ENCODE peak calls at places on chromosomes 6 and 20, in five cellular contexts. P is HCT116, F is SK-N-SH, N is HepG2, Y is A549. D is an unnamed sample.

GRCh38 chr20:34891166-34892062 is 15.0 kb downstream of the ACSS2 start:
- DNase-seq in Y (no peak), N (no peak), F (no peak), P (peak; percentile 64), D (peak; percentile 88)

GRCh38 chr6:18276610-18277009 is 12.3 kb upstream of the DEK start:
- DNase-seq in P (no peak), N (no peak), F (no peak), Y (no peak), D (no peak)

GRCh38 chr6:160733045-160733646 is 31.1 kb downstream of the PLG start:
- DNase-seq in P (peak; percentile 28), Y (peak; percentile 47), F (peak; percentile 35), N (peak; percentile 47), D (peak; percentile 65)

GRCh38 chr6:87675004-87675681 is 26.9 kb downstream of the AKIRIN2 start:
- DNase-seq in Y (no peak), N (no peak), P (no peak), F (no peak), D (no peak)

GRCh38 chr6:46500382-46500781 is 9.1 kb upstream of the RCAN2 start:
- DNase-seq in F (no peak), Y (no peak), N (no peak), P (no peak), D (no peak)

GRCh38 chr20:10671221-10671849 is 2.5 kb downstream of the JAG1 start:
- DNase-seq in P (no peak), N (peak; percentile 93), F (peak; percentile 71), Y (peak; percentile 94), D (peak; percentile 98)

GRCh38 chr20:52746768-52747167 is 225.4 kb upstream of the TSHZ2 start:
- DNase-seq in F (peak; percentile 59), P (no peak), Y (no peak), N (no peak), D (no peak)

GRCh38 chr6:138087549-138087948 is 19.7 kb downstream of the PERP start:
- DNase-seq in N (peak; percentile 31), P (peak; percentile 72), F (no peak), Y (peak; percentile 57), D (no peak)

GRCh38 chr6:80544500-80545055 is 438.1 kb downstream of the BCKDHB start:
- DNase-seq in N (no peak), F (no peak), P (no peak), Y (no peak), D (no peak)

GRCh38 chr6:162621246-162621645 is 106.3 kb downstream of the PRKN start:
- DNase-seq in F (peak; percentile 42), P (peak; percentile 48), N (peak; percentile 45), Y (no peak), D (peak; percentile 26)

GRCh38 chr6:160348209-160348551 is at the start of gene SLC22A3:
- DNase-seq in Y (peak; percentile 42), F (peak; percentile 37), N (no peak), P (no peak), D (no peak)

GRCh38 chr6:100472674-100473073 is 8.0 kb upstream of the SIM1 start:
- DNase-seq in Y (peak; percentile 3), N (no peak), P (no peak), F (no peak), D (no peak)

GRCh38 chr6:148501178-148501590 is 158.5 kb downstream of the SASH1 start:
- DNase-seq in Y (peak; percentile 6), F (no peak), P (peak; percentile 73), N (no peak), D (no peak)

GRCh38 chr20:16349518-16350295 is 223.5 kb downstream of the KIF16B start:
- DNase-seq in P (no peak), Y (no peak), N (no peak), F (peak; percentile 32), D (no peak)

GRCh38 chr20:17953935-17954334 is 14.7 kb downstream of the SNX5 start:
- DNase-seq in F (no peak), N (no peak), P (no peak), Y (no peak), D (no peak)

GRCh38 chr6:110597754-110598153 is 121.3 kb upstream of the SLC22A16 start:
- DNase-seq in P (no peak), Y (no peak), N (no peak), F (no peak), D (no peak)

GRCh38 chr6:7107578-7108195 is at the start of gene RREB1:
- DNase-seq in P (peak; percentile 15), F (peak; percentile 75), N (peak; percentile 67), Y (peak; percentile 61), D (peak; percentile 90)

DNA sequence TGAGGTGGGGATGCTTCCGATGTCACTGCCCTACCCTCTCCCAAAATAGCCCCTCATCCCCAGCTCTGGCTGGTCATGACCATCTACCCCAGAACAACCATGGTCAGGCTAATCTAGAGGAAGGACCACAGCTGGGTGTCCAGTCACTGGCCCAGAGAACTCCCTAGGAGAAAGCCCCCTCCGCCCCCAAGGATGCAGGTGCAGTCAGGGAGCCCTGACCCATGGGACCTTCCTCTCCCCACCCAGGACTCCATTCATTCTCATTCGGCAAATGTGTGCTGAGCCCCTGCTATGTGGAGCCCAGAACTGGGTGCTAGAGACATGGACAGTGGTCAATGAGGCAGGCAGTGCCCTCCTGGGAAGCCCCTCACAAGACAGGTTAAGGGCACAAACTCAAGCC is 60.5 kb downstream of the JPH2 start:
- DNase-seq in F (no peak), P (no peak), N (no peak), Y (no peak), D (no peak)
- TF ChIP-seq MAX in F (no peak), P (no peak), N (no peak), Y (no peak), D (no peak)

DNA sequence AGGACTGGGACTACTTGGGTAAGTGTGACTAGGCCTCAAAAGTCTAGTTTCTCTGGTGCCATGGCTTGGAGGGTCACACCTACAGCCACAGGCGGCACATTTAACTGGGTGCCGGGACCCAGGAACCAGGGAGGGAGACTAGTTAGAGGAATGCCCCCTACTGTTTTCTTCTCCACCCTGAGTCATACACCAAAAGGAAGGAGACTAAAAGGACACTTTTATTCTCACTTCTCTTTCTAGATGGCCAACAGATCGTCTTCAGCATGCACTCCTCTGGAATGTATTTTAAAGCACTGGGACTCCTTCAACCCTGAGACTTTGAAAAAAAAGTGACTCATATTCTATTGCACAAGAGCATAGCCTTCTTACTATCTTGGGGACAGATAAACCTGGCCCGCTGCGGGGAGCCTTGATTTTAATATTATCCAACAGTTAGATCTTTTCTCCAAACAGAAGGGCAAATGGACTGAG is 33.4 kb downstream of the PLN start:
- DNase-seq in Y (no peak), F (no peak), P (no peak), N (no peak), D (peak; percentile 86)
- TF ChIP-seq MAX in Y (no peak), F (no peak), P (no peak), N (no peak), D (peak; percentile 33)

DNA sequence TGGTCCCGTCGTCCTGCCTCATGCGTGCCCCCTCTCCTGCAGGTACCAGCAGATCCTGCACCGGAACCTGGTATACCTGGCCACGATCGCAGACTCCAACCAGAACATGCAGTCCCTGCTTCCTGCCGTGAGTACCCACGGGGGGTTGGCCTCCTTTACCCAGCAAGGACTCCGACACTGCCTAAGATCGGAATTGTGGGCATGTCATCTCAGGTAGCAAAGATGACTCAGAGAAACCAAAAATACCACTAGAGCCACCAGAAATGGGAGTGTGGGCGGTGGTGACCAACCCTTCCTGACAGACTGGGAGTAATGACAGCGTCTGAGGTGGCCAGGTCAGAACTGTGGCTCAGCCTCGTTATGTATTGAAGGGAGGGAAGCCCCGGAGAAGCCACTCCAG is 16.3 kb downstream of the SS18L1 start:
- DNase-seq in F (no peak), P (peak; percentile 86), N (no peak), Y (no peak), D (peak; percentile 30)
- TF ChIP-seq MAX in F (no peak), P (peak; percentile 82), N (no peak), Y (no peak), D (no peak)

GRCh38 chr20:21554985-21555384 is 41.1 kb upstream of the NKX2-2 start:
- DNase-seq in F (no peak), P (no peak), N (no peak), Y (no peak), D (no peak)
- TF ChIP-seq MAX in F (no peak), P (no peak), N (no peak), Y (no peak), D (no peak)

GRCh38 chr6:167142433-167142761 is 15.4 kb downstream of the GPR31 start:
- DNase-seq in F (no peak), P (no peak), Y (no peak), N (no peak), D (no peak)
- TF ChIP-seq MAX in F (no peak), P (no peak), Y (no peak), N (no peak), D (peak; percentile 40)

DNA sequence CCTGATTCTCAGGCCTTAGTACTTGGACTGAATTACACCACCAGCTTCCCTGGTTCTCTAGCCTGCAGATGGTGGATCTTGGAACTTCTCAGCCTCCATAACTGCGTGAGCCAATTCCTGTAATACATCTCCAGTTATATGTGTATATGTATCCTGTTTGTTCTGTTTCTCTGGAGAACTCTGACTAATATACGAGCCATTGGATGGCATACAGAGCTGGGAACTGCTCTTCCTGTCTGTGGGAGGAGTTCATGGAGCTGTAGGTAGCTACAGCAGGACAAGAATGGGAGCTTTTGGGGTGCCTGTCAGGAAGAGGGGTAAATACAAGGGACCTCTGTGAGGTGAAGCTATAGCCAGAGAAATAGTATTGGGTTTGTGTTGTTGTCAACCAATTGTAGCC is 41.2 kb downstream of the TMEM14A start:
- DNase-seq in Y (no peak), P (no peak), F (no peak), N (no peak), D (no peak)
- TF ChIP-seq MAX in Y (no peak), P (no peak), F (no peak), N (no peak), D (no peak)

GRCh38 chr20:4519530-4519929 is 202.2 kb upstream of the PRND start:
- DNase-seq in Y (peak; percentile 50), P (no peak), F (peak; percentile 15), N (no peak), D (peak; percentile 46)

GRCh38 chr20:4513720-4514119 is 208.0 kb upstream of the PRND start:
- DNase-seq in P (peak; percentile 77), F (no peak), Y (peak; percentile 63), N (no peak), D (no peak)

GRCh38 chr20:4512891-4513550 is 208.7 kb upstream of the PRND start:
- DNase-seq in N (peak; percentile 38), F (no peak), Y (peak; percentile 87), P (peak; percentile 91), D (no peak)

GRCh38 chr20:4521170-4521968 is 200.3 kb upstream of the PRND start:
- DNase-seq in N (no peak), P (no peak), F (no peak), Y (no peak), D (no peak)

GRCh38 chr20:4516851-4517250 is 204.9 kb upstream of the PRND start:
- DNase-seq in F (no peak), N (no peak), Y (no peak), P (no peak), D (no peak)
- TF ChIP-seq MAX in F (no peak), N (no peak), Y (no peak), P (no peak), D (no peak)

GRCh38 chr6:2434911-2435310 is 189.5 kb upstream of the GMDS start:
- DNase-seq in P (no peak), F (no peak), N (no peak), Y (no peak), D (no peak)
- TF ChIP-seq MAX in P (no peak), F (no peak), N (no peak), Y (no peak), D (no peak)

GRCh38 chr6:8195714-8196104 is 93.4 kb upstream of the EEF1E1 start:
- DNase-seq in Y (no peak), F (no peak), N (no peak), P (no peak), D (no peak)
- TF ChIP-seq MAX in Y (no peak), F (no peak), N (no peak), P (no peak), D (no peak)

D was measured in NB4.